ENCODE peak calls at places on chromosomes 11 and 22, in five cellular contexts. S is Peyer's patch, D is right lobe of liver, N is GM23248, Y is Karpas-422. F is an unnamed sample.

GRCh38 chr22:19175602-19176174 is 2.8 kb downstream of the SLC25A1 start:
- DNase-seq in S (no peak), D (peak; percentile 74), N (no peak), Y (peak; percentile 72), F (no peak)

GRCh38 chr11:45590743-45591142 is 74.7 kb downstream of the CHST1 start:
- DNase-seq in S (no peak), D (no peak), N (peak; percentile 3), Y (no peak), F (no peak)

GRCh38 chr11:130816516-130816915 is 99.8 kb downstream of the SNX19 start:
- DNase-seq in S (no peak), D (no peak), N (peak; percentile 21), Y (no peak), F (no peak)

GRCh38 chr11:123558536-123559315 is 95.7 kb downstream of the SCN3B start:
- DNase-seq in S (no peak), D (no peak), N (no peak), Y (no peak), F (no peak)

GRCh38 chr22:30427871-30428270 is 2.3 kb downstream of the MTFP1 start:
- DNase-seq in S (no peak), D (no peak), N (peak; percentile 16), Y (peak; percentile 66), F (no peak)

GRCh38 chr11:27008811-27009535 is 15.1 kb downstream of the FIBIN start:
- DNase-seq in S (no peak), D (no peak), N (no peak), Y (no peak), F (no peak)

GRCh38 chr22:50138988-50139387 is 31.5 kb upstream of the PANX2 start:
- DNase-seq in S (no peak), D (no peak), N (no peak), Y (no peak), F (no peak)

GRCh38 chr22:19958083-19959042 is 16.7 kb upstream of the TXNRD2 start:
- DNase-seq in S (no peak), D (no peak), N (peak; percentile 85), Y (no peak), F (peak; percentile 13)

GRCh38 chr22:47762141-47762540 is 999.7 kb downstream of the TBC1D22A start:
- DNase-seq in S (no peak), D (no peak), N (no peak), Y (no peak), F (no peak)

GRCh38 chr22:26489447-26490036 is 5.9 kb downstream of the SRRD start:
- DNase-seq in S (no peak), D (no peak), N (no peak), Y (no peak), F (no peak)

GRCh38 chr11:69305885-69306540 is 12.1 kb downstream of the MYEOV start:
- DNase-seq in S (no peak), D (peak; percentile 94), N (no peak), Y (peak; percentile 29), F (no peak)

GRCh38 chr11:64385953-64386704 is 27.2 kb downstream of the RPS6KA4 start:
- DNase-seq in S (no peak), D (no peak), N (peak; percentile 62), Y (no peak), F (no peak)

GRCh38 chr22:39299829-39300178 is 19.6 kb downstream of the RPL3 start:
- DNase-seq in S (no peak), D (no peak), N (no peak), Y (no peak), F (no peak)
- H3K4me3 ChIP-seq in S (no peak overlapping the region), D (peak overlapping the region; percentile 27), N (no peak overlapping the region), Y (no peak overlapping the region), F (no peak overlapping the region)

DNA sequence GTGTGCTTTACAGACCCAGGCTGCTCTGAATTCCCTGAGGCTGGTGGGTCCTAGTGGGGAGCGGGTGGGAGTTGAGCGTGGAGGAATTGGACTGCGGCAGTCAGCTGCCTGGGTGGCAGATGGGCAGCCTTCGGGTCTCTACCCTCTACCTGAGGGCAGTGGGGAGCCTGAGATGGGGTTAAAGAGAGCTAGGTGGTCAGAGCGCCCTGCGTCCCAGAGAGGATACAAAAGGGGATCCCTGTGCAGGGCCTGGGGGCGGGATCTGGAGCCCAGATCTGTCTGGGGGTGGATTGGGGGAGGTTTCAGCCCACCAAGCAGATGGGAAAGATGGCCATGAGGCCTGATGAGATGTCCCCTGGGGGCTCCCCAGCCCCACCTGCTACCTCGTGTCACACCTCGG is 18.2 kb downstream of the KCTD17 start:
- DNase-seq in S (no peak), D (no peak), N (no peak), Y (no peak), F (no peak)
- H3K27me3 ChIP-seq in S (peaks cover 7% of the 10 kb centered on the region), D (no peaks in the 10 kb centered on the region), N (peaks cover 22% of the 10 kb centered on the region), Y (no peaks in the 10 kb centered on the region), F (no peaks in the 10 kb centered on the region)

GRCh38 chr22:35632902-35633301 is 15.3 kb upstream of the APOL6 start:
- DNase-seq in S (no peak), D (no peak), N (no peak), Y (no peak), F (peak; percentile 7)

GRCh38 chr22:35631597-35631996 is 14.5 kb upstream of the MB start:
- DNase-seq in S (peak; percentile 82), D (no peak), N (peak; percentile 48), Y (peak; percentile 86), F (no peak)

GRCh38 chr22:35634015-35634414 is 14.2 kb upstream of the APOL6 start:
- DNase-seq in S (no peak), D (no peak), N (no peak), Y (no peak), F (peak; percentile 11)

GRCh38 chr22:35634981-35635540 is 13.2 kb upstream of the APOL6 start:
- DNase-seq in S (no peak), D (no peak), N (no peak), Y (peak; percentile 54), F (no peak)

DNA sequence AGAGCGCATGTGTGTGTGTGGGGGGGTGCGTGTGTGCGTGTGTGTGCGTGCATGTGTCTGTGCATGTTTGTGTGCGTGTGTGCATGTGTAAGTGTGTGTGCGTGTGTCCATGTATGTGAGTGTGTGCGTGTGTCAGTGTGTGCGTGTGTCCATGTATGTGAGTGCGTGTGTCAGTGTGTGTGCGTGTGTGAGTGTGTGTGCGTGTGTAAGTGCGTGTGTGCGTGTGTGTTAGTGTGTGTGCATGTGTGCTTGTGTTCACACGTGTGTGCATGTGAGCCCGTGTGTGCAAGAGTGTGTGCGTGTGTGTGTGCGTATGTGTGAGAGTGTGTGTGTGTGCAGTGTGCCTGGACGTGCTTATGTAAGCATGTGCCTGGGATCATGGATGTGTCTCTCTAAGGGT is 14.7 kb upstream of the APOL6 start:
- DNase-seq in S (no peak), D (no peak), N (no peak), Y (no peak), F (peak; percentile 13)
- H3K4me1 ChIP-seq in S (no peaks in the 10 kb centered on the region), D (no peaks in the 10 kb centered on the region), N (peaks cover 28% of the 10 kb centered on the region), Y (peaks cover 7% of the 10 kb centered on the region), F (peaks cover 12% of the 10 kb centered on the region)

GRCh38 chr11:72616655-72617054 is 57.6 kb downstream of the PDE2A start:
- DNase-seq in S (no peak), D (no peak), N (no peak), Y (no peak), F (no peak)

GRCh38 chr11:72615329-72615728 is 58.9 kb downstream of the PDE2A start:
- DNase-seq in S (no peak), D (no peak), N (no peak), Y (no peak), F (no peak)

GRCh38 chr11:72613977-72614376 is 60.2 kb downstream of the PDE2A start:
- DNase-seq in S (peak; percentile 84), D (no peak), N (no peak), Y (peak; percentile 89), F (no peak)

GRCh38 chr11:72614381-72614780 is 59.8 kb downstream of the PDE2A start:
- DNase-seq in S (no peak), D (no peak), N (no peak), Y (no peak), F (no peak)

GRCh38 chr11:72613450-72613849 is 60.8 kb downstream of the PDE2A start:
- DNase-seq in S (no peak), D (no peak), N (no peak), Y (no peak), F (no peak)
- H3K4me3 ChIP-seq in S (no peak overlapping the region), D (no peak overlapping the region), N (no peak overlapping the region), Y (no peak overlapping the region), F (no peak overlapping the region)

GRCh38 chr11:61728940-61729219 is 23.6 kb upstream of the MYRF start:
- DNase-seq in S (no peak), D (no peak), N (peak; percentile 69), Y (no peak), F (no peak)
- H3K27me3 ChIP-seq in S (no peaks in the 10 kb centered on the region), D (no peaks in the 10 kb centered on the region), N (no peaks in the 10 kb centered on the region), Y (no peaks in the 10 kb centered on the region), F (no peaks in the 10 kb centered on the region)

DNA sequence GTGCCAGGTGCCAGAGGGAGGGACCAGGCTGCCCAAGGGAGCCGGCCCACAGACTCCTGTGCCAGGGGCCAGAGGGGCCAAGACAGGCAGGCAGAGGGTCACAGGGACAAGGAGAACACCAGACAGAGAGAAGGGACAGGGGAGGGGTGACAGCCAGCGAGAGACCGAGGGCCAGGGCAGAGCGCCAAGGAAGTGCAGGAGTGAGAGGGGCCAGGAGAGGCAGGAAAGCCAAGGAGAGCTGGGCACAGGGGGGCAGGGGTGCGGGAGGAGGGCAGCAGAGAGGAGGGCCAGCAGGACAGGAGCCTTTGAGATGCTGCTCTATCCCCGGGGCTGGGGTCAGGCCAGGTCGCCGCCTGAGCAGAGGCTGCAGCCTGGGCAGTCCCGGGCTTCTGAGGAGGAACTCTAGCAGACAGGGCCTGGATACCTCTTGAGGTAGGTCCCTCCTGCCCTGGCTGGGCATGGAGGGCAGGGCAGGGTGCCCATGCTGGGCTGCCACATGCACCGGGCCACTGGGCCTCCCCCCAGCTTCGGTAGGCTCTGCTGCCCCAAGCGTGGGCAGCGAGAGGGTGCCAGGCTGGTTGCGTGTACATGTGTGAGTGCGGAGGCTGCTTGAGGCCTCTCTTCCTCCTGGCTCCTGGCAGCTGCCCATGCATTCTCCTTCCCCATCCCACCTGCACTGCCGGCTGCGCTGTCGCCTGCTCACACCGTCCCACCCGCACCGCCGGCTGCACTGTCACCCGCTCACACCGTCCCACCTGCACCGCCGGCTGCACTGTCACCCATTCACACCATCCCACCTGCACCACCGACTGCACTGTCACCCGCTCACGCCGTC is 12.2 kb downstream of the LSP1 start:
- DNase-seq in S (no peak), D (no peak), N (no peak), Y (no peak), F (no peak)
- H3K4me1 ChIP-seq in S (no peaks in the 10 kb centered on the region), D (no peaks in the 10 kb centered on the region), N (peaks cover 15% of the 10 kb centered on the region), Y (peaks cover 13% of the 10 kb centered on the region), F (peaks cover 18% of the 10 kb centered on the region)

GRCh38 chr11:88656960-88657738 is 319.6 kb upstream of the CTSC start:
- DNase-seq in S (no peak), D (no peak), N (peak; percentile 2), Y (no peak), F (no peak)

GRCh38 chr11:88656315-88656714 is 318.8 kb upstream of the CTSC start:
- DNase-seq in S (no peak), D (no peak), N (no peak), Y (no peak), F (no peak)

GRCh38 chr11:88651556-88651955 is 314.0 kb upstream of the CTSC start:
- DNase-seq in S (no peak), D (no peak), N (no peak), Y (no peak), F (no peak)

DNA sequence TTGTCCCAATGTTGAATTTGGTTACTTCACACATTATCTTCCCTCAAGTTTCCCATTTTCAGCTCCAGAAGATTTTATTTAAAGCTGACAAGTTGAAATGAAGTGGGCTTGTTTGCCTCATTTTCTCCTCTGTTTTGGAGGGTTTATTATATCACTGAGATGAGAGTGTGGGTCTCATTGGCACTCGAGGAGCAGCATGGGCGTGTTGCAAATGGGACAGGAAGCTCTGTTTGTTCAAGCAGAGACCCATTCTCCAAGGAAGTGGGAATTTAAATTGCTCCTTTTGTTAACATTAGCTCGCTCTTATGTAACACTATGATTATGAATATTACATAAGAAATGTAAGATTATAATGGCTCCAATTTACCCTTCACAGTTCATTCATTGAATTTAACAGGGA is 317.6 kb upstream of the CTSC start:
- DNase-seq in S (no peak), D (no peak), N (no peak), Y (no peak), F (no peak)
- H3K4me3 ChIP-seq in S (no peak overlapping the region), D (no peak overlapping the region), N (no peak overlapping the region), Y (no peak overlapping the region), F (no peak overlapping the region)

F was measured in RWPE2.